ENCODE peak calls at places on chromosomes 2 and 18, in seven cellular contexts. One of them, this sample, is unnamed.

GRCh38 chr2:120397362-120397811 is 51.5 kb downstream of the INHBB start:
- DNase-seq in dorsolateral prefrontal cortex: no peak
- DNase-seq in hypothalamus: no peak
- DNase-seq in activated naive CD4-positive, alpha-beta T cell treated with Interleukin-2 at 50 U/mL for 16 hours: no peak
- DNase-seq in NCI-H1105 treated with DMSO at 0.1 percent for 48 hours: no peak
- DNase-seq in fibroblast of pulmonary artery: no peak
- DNase-seq in HTR-8/SVneo: peak; percentile 25
- DNase-seq in this sample: no peak

GRCh38 chr2:39469807-39470206 is 32.7 kb upstream of the MAP4K3 start:
- DNase-seq in dorsolateral prefrontal cortex: no peak
- DNase-seq in hypothalamus: no peak
- DNase-seq in activated naive CD4-positive, alpha-beta T cell treated with Interleukin-2 at 50 U/mL for 16 hours: no peak
- DNase-seq in NCI-H1105 treated with DMSO at 0.1 percent for 48 hours: no peak
- DNase-seq in fibroblast of pulmonary artery: peak; percentile 55
- DNase-seq in HTR-8/SVneo: peak; percentile 38
- DNase-seq in this sample: no peak

GRCh38 chr2:163077241-163077640 is 238.7 kb upstream of the KCNH7 start:
- DNase-seq in dorsolateral prefrontal cortex: no peak
- DNase-seq in hypothalamus: no peak
- DNase-seq in activated naive CD4-positive, alpha-beta T cell treated with Interleukin-2 at 50 U/mL for 16 hours: no peak
- DNase-seq in NCI-H1105 treated with DMSO at 0.1 percent for 48 hours: peak; percentile 2
- DNase-seq in fibroblast of pulmonary artery: no peak
- DNase-seq in HTR-8/SVneo: no peak
- DNase-seq in this sample: no peak

GRCh38 chr2:39468574-39469331 is 31.7 kb upstream of the MAP4K3 start:
- DNase-seq in dorsolateral prefrontal cortex: peak; percentile 24
- DNase-seq in hypothalamus: no peak
- DNase-seq in activated naive CD4-positive, alpha-beta T cell treated with Interleukin-2 at 50 U/mL for 16 hours: no peak
- DNase-seq in NCI-H1105 treated with DMSO at 0.1 percent for 48 hours: no peak
- DNase-seq in fibroblast of pulmonary artery: peak; percentile 74
- DNase-seq in HTR-8/SVneo: no peak
- DNase-seq in this sample: no peak

GRCh38 chr2:240986787-240987411 is 11.5 kb upstream of the SNED1 start:
- DNase-seq in dorsolateral prefrontal cortex: no peak
- DNase-seq in hypothalamus: no peak
- DNase-seq in activated naive CD4-positive, alpha-beta T cell treated with Interleukin-2 at 50 U/mL for 16 hours: no peak
- DNase-seq in NCI-H1105 treated with DMSO at 0.1 percent for 48 hours: no peak
- DNase-seq in fibroblast of pulmonary artery: peak; percentile 81
- DNase-seq in HTR-8/SVneo: no peak
- DNase-seq in this sample: no peak

GRCh38 chr2:148963461-148963860 is 75.0 kb upstream of the LYPD6B start:
- DNase-seq in dorsolateral prefrontal cortex: no peak
- DNase-seq in hypothalamus: no peak
- DNase-seq in activated naive CD4-positive, alpha-beta T cell treated with Interleukin-2 at 50 U/mL for 16 hours: no peak
- DNase-seq in NCI-H1105 treated with DMSO at 0.1 percent for 48 hours: no peak
- DNase-seq in fibroblast of pulmonary artery: no peak
- DNase-seq in HTR-8/SVneo: no peak
- DNase-seq in this sample: no peak

GRCh38 chr2:223101340-223102039 is 49.5 kb downstream of the KCNE4 start:
- DNase-seq in dorsolateral prefrontal cortex: no peak
- DNase-seq in hypothalamus: no peak
- DNase-seq in activated naive CD4-positive, alpha-beta T cell treated with Interleukin-2 at 50 U/mL for 16 hours: no peak
- DNase-seq in NCI-H1105 treated with DMSO at 0.1 percent for 48 hours: peak; percentile 24
- DNase-seq in fibroblast of pulmonary artery: peak; percentile 66
- DNase-seq in HTR-8/SVneo: peak; percentile 36
- DNase-seq in this sample: peak; percentile 98

GRCh38 chr18:39959839-39960238 is 1995.2 kb upstream of the PIK3C3 start:
- DNase-seq in dorsolateral prefrontal cortex: no peak
- DNase-seq in hypothalamus: no peak
- DNase-seq in activated naive CD4-positive, alpha-beta T cell treated with Interleukin-2 at 50 U/mL for 16 hours: no peak
- DNase-seq in NCI-H1105 treated with DMSO at 0.1 percent for 48 hours: no peak
- DNase-seq in fibroblast of pulmonary artery: no peak
- DNase-seq in HTR-8/SVneo: no peak
- DNase-seq in this sample: no peak

GRCh38 chr2:191209346-191209745 is 35.9 kb upstream of the MYO1B start:
- DNase-seq in dorsolateral prefrontal cortex: no peak
- DNase-seq in hypothalamus: no peak
- DNase-seq in activated naive CD4-positive, alpha-beta T cell treated with Interleukin-2 at 50 U/mL for 16 hours: no peak
- DNase-seq in NCI-H1105 treated with DMSO at 0.1 percent for 48 hours: no peak
- DNase-seq in fibroblast of pulmonary artery: no peak
- DNase-seq in HTR-8/SVneo: no peak
- DNase-seq in this sample: no peak

GRCh38 chr2:182650704-182651103 is 65.4 kb upstream of the DNAJC10 start:
- DNase-seq in dorsolateral prefrontal cortex: no peak
- DNase-seq in hypothalamus: no peak
- DNase-seq in activated naive CD4-positive, alpha-beta T cell treated with Interleukin-2 at 50 U/mL for 16 hours: no peak
- DNase-seq in NCI-H1105 treated with DMSO at 0.1 percent for 48 hours: peak; percentile 43
- DNase-seq in fibroblast of pulmonary artery: peak; percentile 87
- DNase-seq in HTR-8/SVneo: peak; percentile 53
- DNase-seq in this sample: peak; percentile 68

GRCh38 chr2:26059542-26059941 is 25.7 kb downstream of the RAB10 start:
- DNase-seq in dorsolateral prefrontal cortex: no peak
- DNase-seq in hypothalamus: no peak
- DNase-seq in activated naive CD4-positive, alpha-beta T cell treated with Interleukin-2 at 50 U/mL for 16 hours: no peak
- DNase-seq in NCI-H1105 treated with DMSO at 0.1 percent for 48 hours: no peak
- DNase-seq in fibroblast of pulmonary artery: peak; percentile 29
- DNase-seq in HTR-8/SVneo: no peak
- DNase-seq in this sample: no peak

GRCh38 chr2:29974086-29974485 is 52.7 kb upstream of the ALK start:
- DNase-seq in dorsolateral prefrontal cortex: no peak
- DNase-seq in hypothalamus: no peak
- DNase-seq in activated naive CD4-positive, alpha-beta T cell treated with Interleukin-2 at 50 U/mL for 16 hours: no peak
- DNase-seq in NCI-H1105 treated with DMSO at 0.1 percent for 48 hours: no peak
- DNase-seq in fibroblast of pulmonary artery: no peak
- DNase-seq in HTR-8/SVneo: no peak
- DNase-seq in this sample: no peak

GRCh38 chr2:11373096-11373495 is 28.7 kb upstream of the ROCK2 start:
- DNase-seq in dorsolateral prefrontal cortex: no peak
- DNase-seq in hypothalamus: no peak
- DNase-seq in activated naive CD4-positive, alpha-beta T cell treated with Interleukin-2 at 50 U/mL for 16 hours: no peak
- DNase-seq in NCI-H1105 treated with DMSO at 0.1 percent for 48 hours: no peak
- DNase-seq in fibroblast of pulmonary artery: no peak
- DNase-seq in HTR-8/SVneo: no peak
- DNase-seq in this sample: no peak

GRCh38 chr2:211045025-211045424 is 488.6 kb downstream of the CPS1 start:
- DNase-seq in dorsolateral prefrontal cortex: no peak
- DNase-seq in hypothalamus: no peak
- DNase-seq in activated naive CD4-positive, alpha-beta T cell treated with Interleukin-2 at 50 U/mL for 16 hours: no peak
- DNase-seq in NCI-H1105 treated with DMSO at 0.1 percent for 48 hours: peak; percentile 43
- DNase-seq in fibroblast of pulmonary artery: no peak
- DNase-seq in HTR-8/SVneo: no peak
- DNase-seq in this sample: no peak

GRCh38 chr2:232525796-232526195 is at the start of gene CHRND:
- DNase-seq in dorsolateral prefrontal cortex: peak; percentile 17
- DNase-seq in hypothalamus: no peak
- DNase-seq in activated naive CD4-positive, alpha-beta T cell treated with Interleukin-2 at 50 U/mL for 16 hours: no peak
- DNase-seq in NCI-H1105 treated with DMSO at 0.1 percent for 48 hours: no peak
- DNase-seq in fibroblast of pulmonary artery: no peak
- DNase-seq in HTR-8/SVneo: no peak
- DNase-seq in this sample: peak; percentile 97

GRCh38 chr2:112480540-112481049 is 1.4 kb upstream of the TTL start:
- DNase-seq in dorsolateral prefrontal cortex: no peak
- DNase-seq in hypothalamus: no peak
- DNase-seq in activated naive CD4-positive, alpha-beta T cell treated with Interleukin-2 at 50 U/mL for 16 hours: peak; percentile 27
- DNase-seq in NCI-H1105 treated with DMSO at 0.1 percent for 48 hours: no peak
- DNase-seq in fibroblast of pulmonary artery: no peak
- DNase-seq in HTR-8/SVneo: peak; percentile 30
- DNase-seq in this sample: peak; percentile 25

GRCh38 chr2:209600257-209601180 is 171.1 kb upstream of the UNC80 start:
- DNase-seq in dorsolateral prefrontal cortex: no peak
- DNase-seq in hypothalamus: no peak
- DNase-seq in activated naive CD4-positive, alpha-beta T cell treated with Interleukin-2 at 50 U/mL for 16 hours: no peak
- DNase-seq in NCI-H1105 treated with DMSO at 0.1 percent for 48 hours: no peak
- DNase-seq in fibroblast of pulmonary artery: no peak
- DNase-seq in HTR-8/SVneo: no peak
- DNase-seq in this sample: peak; percentile 96

GRCh38 chr18:48004577-48004976 is 74.1 kb upstream of the SMAD2 start:
- DNase-seq in dorsolateral prefrontal cortex: no peak
- DNase-seq in hypothalamus: no peak
- DNase-seq in activated naive CD4-positive, alpha-beta T cell treated with Interleukin-2 at 50 U/mL for 16 hours: no peak
- DNase-seq in NCI-H1105 treated with DMSO at 0.1 percent for 48 hours: no peak
- DNase-seq in fibroblast of pulmonary artery: no peak
- DNase-seq in HTR-8/SVneo: no peak
- DNase-seq in this sample: no peak

GRCh38 chr2:119066272-119066804 is 92.2 kb downstream of the C1QL2 start:
- DNase-seq in dorsolateral prefrontal cortex: no peak
- DNase-seq in hypothalamus: no peak
- DNase-seq in activated naive CD4-positive, alpha-beta T cell treated with Interleukin-2 at 50 U/mL for 16 hours: no peak
- DNase-seq in NCI-H1105 treated with DMSO at 0.1 percent for 48 hours: no peak
- DNase-seq in fibroblast of pulmonary artery: no peak
- DNase-seq in HTR-8/SVneo: no peak
- DNase-seq in this sample: no peak